ENCODE peak calls at places on chromosomes 13 and 19, in five cellular contexts. X, J, A, P and G are unnamed samples.
A peak's percentile ranks its signal among the peaks of the same experiment; 100 is the strongest.

GRCh38 chr19:55479045-55479444 is 2.6 kb downstream of the ZNF628 start:
- DNase-seq in A (no peak), J (no peak), P (no peak), X (no peak), G (no peak)

GRCh38 chr19:10461047-10461949 is 41.0 kb downstream of the PDE4A start:
- DNase-seq in P (peak; percentile 73), J (peak; percentile 91), X (peak; percentile 89), A (peak; percentile 95), G (peak; percentile 93)

GRCh38 chr19:38975214-38975860 is at the start of gene FBXO17:
- DNase-seq in X (no peak), A (peak; percentile 48), J (no peak), P (no peak), G (peak; percentile 52)

GRCh38 chr19:43406297-43406696 is 8.4 kb upstream of the TEX101 start:
- DNase-seq in J (no peak), P (no peak), X (no peak), A (no peak), G (no peak)

GRCh38 chr19:2334986-2335846 is 6.7 kb downstream of the SPPL2B start:
- DNase-seq in X (no peak), A (no peak), P (no peak), J (no peak), G (no peak)

GRCh38 chr13:94710881-94711560 is 1.3 kb downstream of the SOX21 start:
- DNase-seq in X (no peak), J (no peak), A (no peak), P (no peak), G (no peak)

GRCh38 chr19:23403024-23403423 is 7.8 kb upstream of the ZNF91 start:
- DNase-seq in P (no peak), X (no peak), J (no peak), A (no peak), G (no peak)

GRCh38 chr19:1857648-1858326 is 5.6 kb downstream of the KLF16 start:
- DNase-seq in A (peak; percentile 37), P (no peak), J (no peak), X (no peak), G (peak; percentile 52)

GRCh38 chr13:48532146-48532472 is 771 bp downstream of the RCBTB2 start:
- DNase-seq in P (no peak), J (no peak), X (no peak), A (no peak), G (no peak)

GRCh38 chr13:79831556-79831955 is 350.6 kb downstream of the NDFIP2 start:
- DNase-seq in X (no peak), A (no peak), J (no peak), P (no peak), G (no peak)

GRCh38 chr13:89432997-89433396 is 1761.8 kb downstream of the SLITRK5 start:
- DNase-seq in A (no peak), X (no peak), P (no peak), J (no peak), G (no peak)

GRCh38 chr19:18457478-18458331 is 19.8 kb upstream of the ISYNA1 start:
- DNase-seq in J (no peak), A (no peak), X (no peak), P (no peak), G (no peak)

GRCh38 chr13:46961719-46962118 is 64.9 kb upstream of the HTR2A start:
- DNase-seq in J (no peak), X (no peak), P (no peak), A (peak; percentile 16), G (no peak)

GRCh38 chr13:21137696-21138095 is 38.7 kb downstream of the SKA3 start:
- DNase-seq in P (no peak), J (no peak), X (no peak), A (no peak), G (no peak)

GRCh38 chr13:70579941-70580340 is 471.7 kb upstream of the KLHL1 start:
- DNase-seq in A (no peak), X (no peak), P (no peak), J (no peak), G (no peak)

GRCh38 chr13:43776680-43777079 is 10.1 kb downstream of the ENOX1 start:
- DNase-seq in J (no peak), A (no peak), X (no peak), P (no peak), G (no peak)

GRCh38 chr19:5023128-5023571 is 54.2 kb downstream of the KDM4B start:
- DNase-seq in P (no peak), J (peak; percentile 75), X (no peak), A (no peak), G (no peak)

GRCh38 chr13:86986448-86986847 is 684.7 kb upstream of the SLITRK5 start:
- DNase-seq in A (no peak), P (no peak), J (no peak), X (no peak), G (no peak)

GRCh38 chr19:35342430-35342829 is 5.3 kb upstream of the FFAR1 start:
- DNase-seq in J (no peak), P (no peak), X (no peak), A (no peak), G (peak; percentile 5)

GRCh38 chr19:3357362-3357730 is 9.0 kb upstream of the NFIC start:
- DNase-seq in J (no peak), P (no peak), A (no peak), X (no peak), G (no peak)

GRCh38 chr13:26651234-26651633 is 93.8 kb downstream of the WASF3 start:
- DNase-seq in A (no peak), J (no peak), P (no peak), X (no peak), G (no peak)

GRCh38 chr19:12156254-12157058 is at the start of gene ZNF625:
- DNase-seq in J (peak; percentile 82), X (peak; percentile 46), P (no peak), A (peak; percentile 91), G (peak; percentile 90)

GRCh38 chr19:7787602-7788177 is 24.6 kb downstream of the CLEC4M start:
- DNase-seq in A (no peak), P (no peak), J (no peak), X (no peak), G (no peak)

GRCh38 chr19:6059396-6059947 is 50.8 kb downstream of the RFX2 start:
- DNase-seq in X (no peak), A (no peak), P (no peak), J (peak; percentile 10), G (no peak)

DNA sequence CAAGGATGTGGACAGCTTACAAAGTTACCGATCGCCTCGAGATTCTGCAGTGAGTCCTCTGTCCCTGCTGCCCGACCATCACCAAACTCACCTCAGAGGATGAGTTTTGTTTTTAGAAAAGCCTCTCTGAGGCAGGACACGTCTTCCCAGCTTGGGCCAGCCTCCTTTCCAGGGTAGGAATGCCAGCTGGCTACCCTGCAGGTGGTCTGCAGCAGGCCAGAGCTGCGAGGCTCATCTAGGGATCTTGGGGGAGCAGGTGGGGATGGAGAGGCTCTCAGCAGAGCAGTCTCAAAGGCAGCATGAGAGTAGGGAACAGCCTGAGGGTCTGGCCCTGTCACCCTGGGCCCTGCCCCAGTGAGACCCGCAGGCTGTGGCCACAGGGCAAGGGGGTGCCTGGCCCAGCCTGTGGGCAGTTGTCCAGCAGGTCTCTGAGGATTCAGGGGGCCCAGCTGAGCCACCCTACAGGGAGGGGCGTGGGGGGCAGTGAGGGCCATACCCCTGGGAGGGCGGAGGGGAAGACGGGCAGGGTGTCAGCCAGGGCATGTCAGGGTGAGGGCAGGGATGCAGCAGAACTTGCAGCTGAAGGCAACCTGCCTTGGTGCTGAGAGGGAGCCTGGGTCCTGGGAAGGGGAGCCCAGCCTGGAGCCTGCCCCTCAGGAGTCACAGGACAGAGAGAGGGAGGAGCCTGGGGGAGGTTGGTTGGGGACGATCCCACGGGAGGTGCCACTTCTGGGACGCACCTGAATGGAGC is 57.3 kb upstream of the TPM4 start:
- DNase-seq in P (no peak), X (no peak), J (no peak), A (no peak), G (no peak)
- H3K9me3 ChIP-seq in P (no peaks in the 10 kb centered on the region), X (no peaks in the 10 kb centered on the region), J (no peaks in the 10 kb centered on the region), A (no peaks in the 10 kb centered on the region), G (no peaks in the 10 kb centered on the region)

GRCh38 chr19:58044391-58044790 is 10.6 kb downstream of the ZSCAN1 start:
- DNase-seq in P (no peak), A (no peak), X (no peak), J (no peak), G (no peak)

GRCh38 chr19:58045411-58046050 is 11.7 kb downstream of the ZSCAN1 start:
- DNase-seq in P (no peak), X (no peak), J (no peak), A (no peak), G (no peak)

GRCh38 chr19:58046856-58047255 is 12.2 kb upstream of the ZNF135 start:
- DNase-seq in X (no peak), A (no peak), P (no peak), J (no peak), G (no peak)

GRCh38 chr19:58042709-58043340 is 9.0 kb downstream of the ZSCAN1 start:
- DNase-seq in P (no peak), X (no peak), J (no peak), A (peak; percentile 7), G (no peak)

GRCh38 chr19:58044886-58045285 is 11.1 kb downstream of the ZSCAN1 start:
- DNase-seq in J (no peak), A (no peak), P (no peak), X (no peak), G (no peak)
- H3K9me3 ChIP-seq in J (peaks cover 96% of the 10 kb centered on the region), A (no peaks in the 10 kb centered on the region), P (peaks cover 16% of the 10 kb centered on the region), X (peaks cover 46% of the 10 kb centered on the region), G (peaks cover 75% of the 10 kb centered on the region)

DNA sequence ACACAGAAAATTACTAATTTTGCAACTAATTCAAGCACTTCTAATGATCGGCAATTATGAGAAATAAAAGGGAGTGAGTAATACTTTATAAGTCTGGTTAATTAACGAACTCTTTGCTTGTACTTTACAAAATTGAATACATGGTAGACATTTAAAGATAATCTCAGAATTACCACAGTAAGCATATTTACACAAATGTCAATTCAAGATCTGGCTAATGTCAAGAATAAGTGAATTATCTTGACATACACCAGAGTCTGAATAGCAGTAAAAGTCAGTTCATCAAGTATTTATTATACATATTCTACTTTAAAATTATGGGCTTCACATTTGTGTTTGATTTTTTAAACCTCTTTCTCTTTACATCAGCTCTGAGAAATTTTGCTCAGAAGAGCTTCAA is 643.4 kb downstream of the OLFM4 start:
- DNase-seq in X (no peak), J (no peak), A (no peak), P (no peak), G (no peak)
- H3K9me3 ChIP-seq in X (no peaks in the 10 kb centered on the region), J (no peaks in the 10 kb centered on the region), A (no peaks in the 10 kb centered on the region), P (peaks cover 4% of the 10 kb centered on the region), G (no peaks in the 10 kb centered on the region)

GRCh38 chr19:51983361-51983760 is 3.3 kb downstream of the ZNF350 start:
- DNase-seq in X (no peak), J (no peak), A (no peak), P (no peak), G (no peak)

GRCh38 chr19:51977346-51977745 is 9.3 kb downstream of the ZNF350 start:
- DNase-seq in X (no peak), A (no peak), P (no peak), J (no peak), G (no peak)

GRCh38 chr19:51976852-51977251 is 9.8 kb downstream of the ZNF350 start:
- DNase-seq in X (no peak), P (no peak), J (no peak), A (no peak), G (no peak)

GRCh38 chr19:51980116-51980736 is 6.4 kb downstream of the ZNF350 start:
- DNase-seq in P (no peak), A (no peak), X (no peak), J (no peak), G (no peak)

DNA sequence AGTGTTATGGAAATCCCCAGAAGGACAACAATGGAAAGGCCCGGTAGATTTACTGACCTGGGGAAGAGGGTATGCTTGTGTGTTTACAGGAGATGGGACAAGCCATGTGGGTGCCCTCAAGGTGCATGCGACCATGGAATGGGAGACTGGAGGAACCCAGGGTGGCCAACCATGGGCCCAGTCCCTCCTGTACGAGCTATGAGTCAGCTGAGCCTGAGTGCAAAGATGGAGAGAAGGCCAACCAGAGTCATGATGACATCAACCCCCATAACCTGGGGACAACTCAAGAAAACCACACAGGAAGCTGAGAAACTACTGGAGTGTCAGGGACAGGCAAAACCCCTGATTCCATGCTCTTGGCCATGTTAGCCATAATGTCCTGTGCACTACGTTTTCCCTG is 7.8 kb downstream of the ZNF350 start:
- DNase-seq in P (no peak), J (no peak), X (no peak), A (no peak), G (no peak)
- H3K9me3 ChIP-seq in P (peaks cover 49% of the 10 kb centered on the region), J (peaks cover 98% of the 10 kb centered on the region), X (peaks cover 89% of the 10 kb centered on the region), A (no peaks in the 10 kb centered on the region), G (peaks cover 97% of the 10 kb centered on the region)